ENCODE peak calls at places on chromosomes 7 and 10, in eight cellular contexts. A is PC-9; V is colonic mucosa; K is CD8-positive, alpha-beta memory T cell; G is thyroid gland; E is fibroblast of lung; B is cardiac muscle cell; Q is tibial nerve. H is an unnamed sample.
A peak's percentile ranks its signal among the peaks of the same experiment; 100 is the strongest.

GRCh38 chr10:8039323-8039922 is 15.1 kb upstream of the GATA3 start:
- DNase-seq in B (no peak), G (no peak), A (no peak), E (no peak), V (no peak), Q (no peak), K (no peak), H (no peak)

GRCh38 chr7:11636274-11636673 is 195.7 kb downstream of the THSD7A start:
- DNase-seq in Q (no peak), A (no peak), E (no peak), B (no peak), G (no peak), K (no peak), V (no peak), H (no peak)

GRCh38 chr10:53209941-53210611 is 437.5 kb upstream of the MBL2 start:
- DNase-seq in E (peak; percentile 42), G (no peak), V (no peak), A (peak; percentile 33), Q (no peak), K (no peak), B (peak; percentile 37), H (no peak)

GRCh38 chr10:99964791-99965190 is 45.0 kb downstream of the DNMBP start:
- DNase-seq in A (no peak), K (no peak), B (no peak), G (no peak), Q (no peak), V (no peak), E (peak; percentile 64), H (no peak)

GRCh38 chr10:114499630-114500190 is 95.4 kb upstream of the AFAP1L2 start:
- DNase-seq in G (no peak), E (no peak), V (peak; percentile 88), A (peak; percentile 89), K (peak; percentile 72), Q (no peak), B (no peak), H (no peak)

GRCh38 chr10:13559124-13559700 is 27.6 kb upstream of the PRPF18 start:
- DNase-seq in K (no peak), V (no peak), B (no peak), E (no peak), A (no peak), G (no peak), Q (no peak), H (peak; percentile 3)

GRCh38 chr7:128116740-128117139 is 85.5 kb upstream of the LRRC4 start:
- DNase-seq in K (no peak), E (no peak), B (no peak), A (no peak), G (no peak), Q (no peak), V (no peak), H (no peak)

GRCh38 chr7:110871856-110872255 is 219.1 kb upstream of the LRRN3 start:
- DNase-seq in E (no peak), G (no peak), K (no peak), Q (no peak), B (no peak), A (no peak), V (no peak), H (no peak)

GRCh38 chr10:114518401-114519305 is 114.4 kb upstream of the AFAP1L2 start:
- DNase-seq in G (peak; percentile 63), K (no peak), E (no peak), A (peak; percentile 66), V (no peak), Q (no peak), B (no peak), H (no peak)

GRCh38 chr7:28239823-28240204 is 59.2 kb upstream of the JAZF1 start:
- DNase-seq in Q (no peak), V (no peak), G (no peak), A (no peak), E (no peak), K (no peak), B (no peak), H (no peak)

DNA sequence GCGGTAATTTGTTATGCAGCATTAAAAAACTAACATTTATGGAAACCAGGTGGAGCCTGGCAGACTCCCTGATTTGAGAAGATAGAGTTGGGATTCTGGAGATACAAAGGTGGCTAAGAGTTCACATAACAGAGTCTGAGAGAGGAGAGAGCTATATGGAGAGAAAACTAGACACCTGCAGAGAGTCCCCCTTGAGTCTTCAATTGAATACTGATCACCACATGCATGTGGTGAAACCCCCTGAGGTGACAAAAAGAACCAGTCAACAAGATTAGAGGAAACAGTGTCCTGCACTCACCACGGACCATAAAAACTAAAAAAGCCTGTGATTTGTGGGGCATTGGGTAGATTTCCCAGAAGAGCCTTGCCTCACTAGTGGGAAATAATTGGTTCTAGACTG is 10.1 kb downstream of the GIMAP2 start:
- DNase-seq in V (no peak), Q (no peak), E (no peak), G (no peak), A (no peak), K (no peak), B (no peak), H (no peak)
- H3K9me3 ChIP-seq in V (no peaks in the 10 kb centered on the region), Q (peaks cover 13% of the 10 kb centered on the region), E (no peaks in the 10 kb centered on the region), G (no peaks in the 10 kb centered on the region), A (no peaks in the 10 kb centered on the region), K (peaks cover 53% of the 10 kb centered on the region), B (no peaks in the 10 kb centered on the region), H (no peaks in the 10 kb centered on the region)

GRCh38 chr7:150417863-150418262 is 32.6 kb upstream of the GIMAP8 start:
- DNase-seq in Q (no peak), K (no peak), G (no peak), A (no peak), B (no peak), V (peak; percentile 12), E (no peak), H (no peak)

GRCh38 chr7:150421831-150422230 is 28.6 kb upstream of the GIMAP8 start:
- DNase-seq in E (no peak), G (no peak), Q (no peak), B (no peak), V (no peak), K (no peak), A (no peak), H (no peak)

GRCh38 chr7:150420242-150420641 is 30.2 kb upstream of the GIMAP8 start:
- DNase-seq in B (no peak), Q (no peak), E (no peak), G (no peak), A (no peak), V (no peak), K (no peak), H (no peak)

GRCh38 chr7:150417239-150417638 is 33.2 kb upstream of the GIMAP8 start:
- DNase-seq in E (no peak), K (no peak), V (peak; percentile 13), G (no peak), B (no peak), A (no peak), Q (no peak), H (no peak)

DNA sequence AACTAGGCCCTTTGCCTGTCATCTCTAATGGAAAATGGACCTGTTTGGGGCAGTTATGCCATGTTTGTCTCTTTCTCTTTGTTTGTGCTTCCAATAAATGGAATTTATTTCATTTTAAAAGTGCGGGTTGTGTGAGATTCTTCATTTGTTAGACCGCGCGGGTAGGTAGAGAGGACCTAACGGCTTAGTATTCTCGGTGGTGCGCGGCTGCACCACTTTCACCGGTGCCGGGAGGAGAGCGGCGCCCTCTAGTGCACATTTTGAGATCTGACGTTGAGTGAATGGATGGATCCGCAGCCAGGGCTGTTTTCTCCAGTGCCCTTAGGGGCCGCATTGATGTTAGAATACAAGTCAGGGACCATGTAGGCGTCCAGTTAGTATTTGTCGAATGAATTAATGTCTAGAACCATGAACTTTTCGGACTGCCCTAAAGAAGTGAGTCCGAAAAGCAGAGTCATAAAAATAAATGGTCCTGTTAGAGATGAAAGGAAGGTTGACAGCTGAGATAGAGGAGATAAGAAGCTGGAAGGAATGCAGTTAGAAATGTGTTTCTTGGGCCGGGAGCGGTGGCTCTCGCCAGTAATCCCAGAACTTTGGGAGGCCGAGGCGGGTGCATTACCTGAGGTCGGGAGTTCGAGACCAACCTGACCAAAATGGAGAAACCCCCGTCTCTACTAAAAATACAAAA is 29.3 kb upstream of the GIMAP8 start:
- DNase-seq in B (peak; percentile 83), K (peak; percentile 79), Q (peak; percentile 91), G (peak; percentile 81), V (peak; percentile 91), A (peak; percentile 62), E (peak; percentile 70), H (peak; percentile 63)
- H3K4me3 ChIP-seq in B (no peak overlapping the region), K (no peak overlapping the region), Q (no peak overlapping the region), G (no peak overlapping the region), V (no peak overlapping the region), A (no peak overlapping the region), E (no peak overlapping the region), H (no peak overlapping the region)

GRCh38 chr10:48703776-48704555 is 19.3 kb downstream of the WDFY4 start:
- DNase-seq in Q (no peak), E (no peak), V (no peak), G (no peak), A (no peak), B (no peak), K (no peak), H (peak; percentile 28)
- H3K27me3 ChIP-seq in Q (no peaks in the 10 kb centered on the region), E (peaks cover 5% of the 10 kb centered on the region), V (no peaks in the 10 kb centered on the region), G (no peaks in the 10 kb centered on the region), A (peaks cover 76% of the 10 kb centered on the region), B (no peaks in the 10 kb centered on the region), K (no peaks in the 10 kb centered on the region), H (no peaks in the 10 kb centered on the region)

DNA sequence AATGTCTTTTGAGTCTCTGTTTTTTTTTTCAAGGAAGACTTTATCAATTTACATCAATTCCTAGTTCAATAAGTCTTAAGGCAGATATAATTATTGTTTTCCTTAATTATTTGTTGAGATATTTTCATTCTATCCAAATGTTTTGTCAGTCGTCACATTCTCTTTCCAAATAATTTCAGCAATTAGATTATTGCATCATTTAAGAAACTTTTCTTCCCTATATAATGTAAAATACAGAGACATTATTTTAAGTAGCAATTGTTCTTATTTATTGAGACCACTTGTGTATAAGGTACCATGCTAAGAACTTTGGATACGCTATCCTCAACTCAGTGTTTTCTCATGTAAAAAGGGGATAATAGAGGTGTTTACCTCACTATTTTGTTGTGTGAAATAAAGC is 38.1 kb upstream of the GNAT3 start:
- DNase-seq in Q (no peak), E (no peak), A (no peak), V (no peak), G (no peak), B (no peak), K (no peak), H (no peak)
- H3K9me3 ChIP-seq in Q (no peaks in the 10 kb centered on the region), E (no peaks in the 10 kb centered on the region), A (peaks cover 16% of the 10 kb centered on the region), V (no peaks in the 10 kb centered on the region), G (no peaks in the 10 kb centered on the region), B (no peaks in the 10 kb centered on the region), K (no peaks in the 10 kb centered on the region), H (no peaks in the 10 kb centered on the region)

DNA sequence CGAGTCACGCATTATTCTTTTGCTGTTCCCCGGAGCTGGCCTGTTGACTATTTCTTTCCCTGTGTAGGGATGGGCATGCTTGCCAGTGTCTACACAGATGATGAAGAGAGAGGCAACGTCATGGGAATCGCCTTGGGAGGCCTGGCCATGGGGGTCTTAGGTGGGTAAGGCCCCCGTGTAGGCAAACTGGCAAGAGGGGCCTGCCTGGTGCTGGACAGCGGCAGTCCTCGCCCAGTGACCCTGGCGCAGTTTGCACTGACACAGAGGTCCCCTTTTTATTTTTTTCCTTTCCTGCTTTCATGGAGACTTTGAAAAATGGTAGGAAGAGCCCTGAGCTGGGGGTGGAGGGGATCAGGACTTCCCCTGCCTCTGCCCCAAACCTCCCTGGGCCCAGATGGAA is 13.4 kb downstream of the SLC18A2 start:
- DNase-seq in B (no peak), E (no peak), Q (no peak), K (no peak), V (no peak), G (no peak), A (no peak), H (no peak)
- H3K4me3 ChIP-seq in B (no peak overlapping the region), E (no peak overlapping the region), Q (no peak overlapping the region), K (no peak overlapping the region), V (no peak overlapping the region), G (no peak overlapping the region), A (no peak overlapping the region), H (no peak overlapping the region)

H was measured in MG63.